ENCODE peak calls at places on chromosomes 16 and 17, in six cellular contexts. E is H1, V is K562, F is HepG2, H is GM12878, J is GM12892. B is an unnamed sample.

GRCh38 chr16:48231675-48232214 is 12.4 kb upstream of the LONP2 start:
- DNase-seq in F (peak; percentile 49), J (no peak), V (peak; percentile 46), H (no peak), E (peak; percentile 29), B (peak; percentile 35)

GRCh38 chr17:1492249-1493206 is at the start of gene MYO1C:
- DNase-seq in J (no peak), V (no peak), H (no peak), E (no peak), F (no peak), B (no peak)

GRCh38 chr16:74448990-74449389 is 27.7 kb upstream of the CLEC18B start:
- DNase-seq in H (no peak), J (no peak), V (peak; percentile 18), F (no peak), E (no peak), B (no peak)

GRCh38 chr16:85448557-85449194 is 164.4 kb upstream of the GSE1 start:
- DNase-seq in F (peak; percentile 79), J (no peak), V (no peak), H (no peak), E (no peak), B (no peak)

GRCh38 chr16:4852221-4852872 is 5.1 kb downstream of the UBN1 start:
- DNase-seq in J (no peak), V (peak; percentile 64), F (no peak), E (no peak), H (no peak), B (no peak)

GRCh38 chr17:80794281-80795089 is 197.2 kb upstream of the CHMP6 start:
- DNase-seq in J (no peak), E (no peak), H (no peak), V (no peak), F (no peak), B (no peak)

GRCh38 chr16:27641260-27641659 is 91.3 kb downstream of the KATNIP start:
- DNase-seq in V (no peak), J (no peak), E (no peak), F (no peak), H (no peak), B (no peak)

GRCh38 chr17:44881145-44881544 is 18.1 kb downstream of the EFTUD2 start:
- DNase-seq in J (no peak), F (no peak), H (no peak), E (no peak), V (no peak), B (no peak)

GRCh38 chr17:31061678-31062077 is 33.1 kb upstream of the NF1 start:
- DNase-seq in J (no peak), V (peak; percentile 27), H (no peak), F (no peak), E (no peak), B (no peak)

GRCh38 chr17:8153550-8153956 is 1.3 kb upstream of the PER1 start:
- DNase-seq in F (peak; percentile 97), J (no peak), H (no peak), V (peak; percentile 83), E (no peak), B (no peak)

GRCh38 chr16:21226749-21227148 is 6.8 kb upstream of the ANKS4B start:
- DNase-seq in H (no peak), E (no peak), J (no peak), F (no peak), V (no peak), B (no peak)

GRCh38 chr16:84883301-84883700 is 63.5 kb downstream of the CRISPLD2 start:
- DNase-seq in V (no peak), J (no peak), F (no peak), H (no peak), E (no peak), B (no peak)

GRCh38 chr17:39271546-39271945 is 45.8 kb upstream of the STAC2 start:
- DNase-seq in E (no peak), H (no peak), V (no peak), F (no peak), J (no peak), B (no peak)
- TF ChIP-seq TAF1 in E (no peak), H (no peak), V (no peak), F (no peak), J (no peak), B (no peak)

GRCh38 chr17:43368740-43369506 is 29.9 kb upstream of the ARL4D start:
- DNase-seq in V (no peak), J (no peak), E (no peak), F (peak; percentile 88), H (no peak), B (no peak)
- TF ChIP-seq POLR2A in V (no peak), J (peak; percentile 73), E (no peak), F (peak; percentile 74), H (peak; percentile 76), B (peak; percentile 42)

GRCh38 chr17:66299721-66300120 is 2.7 kb upstream of the PRKCA start:
- DNase-seq in H (no peak), V (no peak), E (no peak), J (no peak), F (no peak), B (no peak)
- TF ChIP-seq TAF1 in H (no peak), V (no peak), E (no peak), J (no peak), F (no peak), B (no peak)

GRCh38 chr17:66300956-66301355 is 1.5 kb upstream of the PRKCA start:
- DNase-seq in E (no peak), V (no peak), F (no peak), H (no peak), J (no peak), B (no peak)

GRCh38 chr17:66302761-66303626 is 581 bp downstream of the PRKCA start:
- DNase-seq in E (no peak), J (peak; percentile 5), V (peak; percentile 54), F (peak; percentile 70), H (no peak), B (peak; percentile 15)

GRCh38 chr17:66301418-66301863 is 972 bp upstream of the PRKCA start:
- DNase-seq in V (no peak), J (no peak), E (no peak), F (no peak), H (no peak), B (no peak)

GRCh38 chr17:66304304-66305174 is 2.1 kb downstream of the PRKCA start:
- DNase-seq in V (peak; percentile 78), J (no peak), F (peak; percentile 49), H (no peak), E (peak; percentile 61), B (no peak)

GRCh38 chr17:66301864-66302741 is at the start of gene PRKCA:
- DNase-seq in H (no peak), V (peak; percentile 80), J (peak; percentile 38), F (peak; percentile 54), E (no peak), B (peak; percentile 53)
- TF ChIP-seq POLR2A in H (peak; percentile 71), V (no peak), J (no peak), F (peak; percentile 91), E (peak; percentile 29), B (no peak)

GRCh38 chr16:14307623-14308356 is 236.7 kb downstream of the MRTFB start:
- DNase-seq in J (no peak), E (no peak), F (no peak), V (peak; percentile 58), H (no peak), B (no peak)
- TF ChIP-seq TAF1 in J (no peak), E (no peak), F (no peak), V (no peak), H (no peak), B (no peak)

GRCh38 chr17:47649153-47649971 is at the start of gene KPNB1:
- DNase-seq in F (peak; percentile 100), H (peak; percentile 99), E (peak; percentile 99), V (peak; percentile 100), J (peak; percentile 84), B (peak; percentile 85)

GRCh38 chr17:47651704-47652103 is 2.0 kb downstream of the KPNB1 start:
- DNase-seq in F (no peak), H (no peak), J (no peak), E (no peak), V (no peak), B (no peak)

GRCh38 chr17:47649972-47650524 is 329 bp downstream of the KPNB1 start:
- DNase-seq in V (no peak), E (no peak), J (peak; percentile 35), F (no peak), H (no peak), B (peak; percentile 34)

GRCh38 chr17:47652570-47652969 is 2.9 kb downstream of the KPNB1 start:
- DNase-seq in F (no peak), E (no peak), V (no peak), H (no peak), J (no peak), B (no peak)

GRCh38 chr17:47650525-47651522 is 1.1 kb downstream of the KPNB1 start:
- DNase-seq in F (peak; percentile 96), V (peak; percentile 99), J (peak; percentile 85), H (peak; percentile 78), E (peak; percentile 87), B (peak; percentile 77)
- TF ChIP-seq POLR2A in F (peak; percentile 14), V (peak; percentile 70), J (no peak), H (peak; percentile 1), E (no peak), B (no peak)

DNA sequence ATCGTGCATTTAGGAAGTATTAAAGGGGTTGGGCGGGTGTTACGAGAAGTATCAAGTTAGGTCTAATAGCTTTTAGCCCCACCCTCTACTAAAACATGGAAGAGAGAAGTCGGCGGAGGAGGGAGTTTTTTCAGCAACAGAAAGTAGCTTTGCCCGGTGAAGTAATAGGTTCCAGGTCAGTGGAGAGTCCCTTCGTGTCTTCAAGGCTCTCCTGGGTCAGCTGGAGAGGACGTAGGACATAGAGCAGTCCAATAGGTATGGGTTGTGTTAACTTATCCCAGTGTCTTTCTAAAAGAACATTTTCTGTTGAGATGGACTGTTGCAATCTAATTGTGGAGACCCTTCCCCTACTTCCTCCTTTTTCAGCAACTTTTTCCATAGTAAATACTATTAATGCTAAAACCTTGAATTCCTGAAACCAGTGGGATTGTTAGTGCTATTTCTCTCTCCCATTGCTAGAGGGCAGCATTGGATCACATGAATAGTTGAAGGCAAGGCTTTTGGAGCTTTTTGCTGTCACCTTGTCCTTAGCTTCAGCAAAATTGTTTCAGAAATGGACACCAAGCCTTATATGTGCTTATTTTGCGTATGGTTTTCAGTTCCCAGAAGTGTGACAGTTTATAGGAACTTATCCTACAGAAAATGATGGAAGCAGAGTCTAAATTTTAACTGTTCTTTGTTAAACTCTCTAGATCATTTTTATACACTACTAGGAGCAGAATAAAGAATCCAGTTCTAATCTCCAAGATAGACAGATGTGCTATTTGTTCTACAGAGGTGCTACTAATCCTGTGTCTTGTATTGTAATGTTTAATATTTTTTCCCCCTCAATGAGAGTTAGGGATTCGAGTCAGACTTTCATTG is 38.4 kb downstream of the UTP18 start:
- DNase-seq in V (peak; percentile 60), H (no peak), E (no peak), J (no peak), F (peak; percentile 76), B (no peak)
- TF ChIP-seq TAF1 in V (no peak), H (no peak), E (no peak), J (no peak), F (no peak), B (no peak)